ENCODE peak calls at places on chromosomes 3 and 15, in eight cellular contexts. O is GM20000, S is breast epithelium, U is foreskin fibroblast, I is progenitor cell of endocrine pancreas, X is astrocyte of the spinal cord, L is body of pancreas, G is endothelial cell of umbilical vein. E is an unnamed sample.

GRCh38 chr3:128950223-128950938 is 43.5 kb downstream of the CFAP92 start:
- DNase-seq in L (no peak), I (no peak), U (peak; percentile 8), X (peak; percentile 31), G (peak; percentile 58), O (peak; percentile 36), S (no peak), E (no peak)

GRCh38 chr15:52360229-52361203 is 64.9 kb upstream of the MYO5C start:
- DNase-seq in O (no peak), X (no peak), G (no peak), S (no peak), I (no peak), U (no peak), L (no peak), E (no peak)

GRCh38 chr3:194257916-194258668 is 93.0 kb downstream of the CPN2 start:
- DNase-seq in O (no peak), L (no peak), S (peak; percentile 15), G (no peak), U (no peak), I (no peak), X (no peak), E (no peak)

GRCh38 chr15:22918056-22918455 is 62.1 kb downstream of the CYFIP1 start:
- DNase-seq in O (no peak), S (no peak), L (no peak), I (no peak), X (peak; percentile 34), G (no peak), U (peak; percentile 67), E (no peak)

GRCh38 chr3:16286672-16287604 is 21.9 kb downstream of the OXNAD1 start:
- DNase-seq in O (no peak), X (no peak), U (no peak), G (no peak), L (no peak), S (no peak), I (no peak), E (no peak)

GRCh38 chr3:151101270-151101954 is 15.9 kb downstream of the MED12L start:
- DNase-seq in U (no peak), L (no peak), X (no peak), G (no peak), O (no peak), S (no peak), I (no peak), E (no peak)

GRCh38 chr3:129503387-129504010 is 24.9 kb upstream of the RHO start:
- DNase-seq in U (peak; percentile 47), G (no peak), I (no peak), O (no peak), X (no peak), L (no peak), S (no peak), E (no peak)

GRCh38 chr3:194364652-194365434 is 4.7 kb downstream of the LRRC15 start:
- DNase-seq in O (no peak), I (no peak), X (peak; percentile 91), U (peak; percentile 68), G (peak; percentile 86), L (peak; percentile 18), S (no peak), E (no peak)

GRCh38 chr3:129612350-129613204 is 6.1 kb upstream of the PLXND1 start:
- DNase-seq in U (peak; percentile 70), O (no peak), L (no peak), S (no peak), I (no peak), X (no peak), G (no peak), E (no peak)

GRCh38 chr3:135898774-135899173 is 66.8 kb upstream of the PPP2R3A start:
- DNase-seq in X (no peak), L (no peak), G (no peak), S (no peak), I (no peak), O (no peak), U (no peak), E (no peak)

GRCh38 chr3:106030620-106030945 is 161.8 kb upstream of the CBLB start:
- DNase-seq in I (no peak), X (peak; percentile 68), S (no peak), L (no peak), U (peak; percentile 53), G (no peak), O (no peak), E (no peak)

GRCh38 chr3:195550723-195551122 is 7.6 kb upstream of the PPP1R2 start:
- DNase-seq in G (no peak), O (no peak), X (peak; percentile 37), I (no peak), L (no peak), U (peak; percentile 34), S (no peak), E (no peak)

GRCh38 chr3:52777959-52778805 is 783 bp downstream of the ITIH1 start:
- DNase-seq in L (no peak), U (no peak), O (no peak), G (no peak), S (no peak), X (no peak), I (peak; percentile 7), E (peak; percentile 10)

GRCh38 chr15:101496198-101496986 is 6.9 kb upstream of the PCSK6 start:
- DNase-seq in S (no peak), X (no peak), O (peak; percentile 23), U (no peak), L (no peak), G (no peak), I (no peak), E (no peak)

GRCh38 chr3:172216267-172216666 is 176.9 kb downstream of the FNDC3B start:
- DNase-seq in U (no peak), I (no peak), X (no peak), G (no peak), S (no peak), L (no peak), O (no peak), E (no peak)

GRCh38 chr3:20999661-21000060 is 751.3 kb downstream of the ZNF385D start:
- DNase-seq in O (no peak), L (no peak), S (no peak), G (no peak), I (no peak), X (no peak), U (no peak), E (no peak)

GRCh38 chr3:140274429-140274828 is 339.4 kb downstream of the CLSTN2 start:
- DNase-seq in S (no peak), L (no peak), U (no peak), X (no peak), I (no peak), G (no peak), O (no peak), E (no peak)

GRCh38 chr3:25861566-25861965 is 71.7 kb downstream of the OXSM start:
- DNase-seq in I (no peak), S (no peak), L (no peak), G (no peak), X (no peak), O (no peak), U (no peak), E (no peak)

GRCh38 chr3:25863011-25863415 is 73.1 kb downstream of the OXSM start:
- DNase-seq in L (no peak), G (no peak), S (no peak), O (no peak), I (no peak), X (no peak), U (no peak), E (no peak)

GRCh38 chr3:25863560-25863959 is 73.7 kb downstream of the OXSM start:
- DNase-seq in O (no peak), X (no peak), U (no peak), I (no peak), S (no peak), G (no peak), L (no peak), E (no peak)
- TF ChIP-seq CTCF in O (peak; percentile 5), X (no peak), U (peak; percentile 7), I (peak; percentile 48), S (no peak), G (no peak), L (no peak), E (no peak)

DNA sequence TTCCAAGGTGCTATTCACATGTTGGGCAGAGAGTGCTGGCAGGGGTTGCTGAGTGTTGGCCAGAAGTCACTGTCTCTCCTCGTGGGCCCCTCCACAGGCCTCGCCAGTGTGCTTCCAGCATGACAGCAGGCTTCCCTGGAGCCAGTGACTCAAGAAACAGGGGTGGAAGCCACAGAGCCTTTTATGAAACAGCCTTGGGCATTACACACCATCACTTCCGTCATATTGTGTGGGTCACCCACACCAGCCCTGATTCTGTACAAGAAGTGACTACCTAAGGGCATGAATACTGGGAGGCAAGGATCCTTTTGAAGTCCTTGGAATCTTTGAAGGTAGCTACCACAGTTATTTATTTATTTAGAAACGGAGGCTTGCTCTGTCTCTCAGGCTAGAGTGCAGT is 177.6 kb upstream of the UBE3A start:
- DNase-seq in L (no peak), I (no peak), X (no peak), G (no peak), S (no peak), U (no peak), O (no peak), E (no peak)
- TF ChIP-seq CTCF in L (no peak), I (no peak), X (no peak), G (no peak), S (no peak), U (no peak), O (no peak), E (no peak)

DNA sequence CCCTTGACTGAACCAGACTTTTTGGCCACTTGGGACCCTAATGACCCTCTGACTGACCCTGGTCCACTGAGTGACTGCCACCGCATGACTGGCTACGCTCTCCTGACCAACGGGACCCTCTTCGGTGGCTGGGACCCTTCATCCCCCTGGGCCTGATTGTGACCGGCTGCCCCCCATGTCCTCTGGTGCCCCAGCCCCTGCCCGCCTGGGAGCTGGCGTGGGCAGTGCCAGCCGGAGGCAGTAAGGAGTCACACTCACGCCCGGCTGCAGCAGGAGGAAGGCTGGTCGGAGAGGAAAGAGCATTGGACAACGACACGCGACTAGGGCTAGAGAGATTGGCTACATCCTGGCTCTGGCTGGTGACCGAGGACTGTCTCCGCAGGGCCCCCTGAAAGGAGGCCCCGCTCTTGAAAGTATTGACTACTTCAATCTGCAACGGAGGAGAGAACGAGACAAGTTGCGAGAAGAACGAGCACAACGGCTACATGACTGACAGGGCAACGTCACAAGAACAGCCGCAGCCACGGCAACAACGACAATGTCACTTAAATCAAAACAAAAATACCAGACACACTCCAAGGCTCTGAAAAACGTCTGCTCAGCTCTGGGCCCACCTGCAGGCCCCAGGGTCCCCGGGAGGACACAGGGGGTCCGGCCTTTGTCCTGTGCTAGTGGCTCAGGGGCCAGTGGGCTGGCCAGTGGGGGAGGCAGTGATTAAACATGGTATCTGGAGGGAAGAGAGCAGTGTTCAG is 15.1 kb upstream of the SEC13 start:
- DNase-seq in U (no peak), O (no peak), L (no peak), S (no peak), X (no peak), I (no peak), G (no peak), E (no peak)
- TF ChIP-seq CTCF in U (no peak), O (no peak), L (no peak), S (no peak), X (no peak), I (no peak), G (no peak), E (no peak)

DNA sequence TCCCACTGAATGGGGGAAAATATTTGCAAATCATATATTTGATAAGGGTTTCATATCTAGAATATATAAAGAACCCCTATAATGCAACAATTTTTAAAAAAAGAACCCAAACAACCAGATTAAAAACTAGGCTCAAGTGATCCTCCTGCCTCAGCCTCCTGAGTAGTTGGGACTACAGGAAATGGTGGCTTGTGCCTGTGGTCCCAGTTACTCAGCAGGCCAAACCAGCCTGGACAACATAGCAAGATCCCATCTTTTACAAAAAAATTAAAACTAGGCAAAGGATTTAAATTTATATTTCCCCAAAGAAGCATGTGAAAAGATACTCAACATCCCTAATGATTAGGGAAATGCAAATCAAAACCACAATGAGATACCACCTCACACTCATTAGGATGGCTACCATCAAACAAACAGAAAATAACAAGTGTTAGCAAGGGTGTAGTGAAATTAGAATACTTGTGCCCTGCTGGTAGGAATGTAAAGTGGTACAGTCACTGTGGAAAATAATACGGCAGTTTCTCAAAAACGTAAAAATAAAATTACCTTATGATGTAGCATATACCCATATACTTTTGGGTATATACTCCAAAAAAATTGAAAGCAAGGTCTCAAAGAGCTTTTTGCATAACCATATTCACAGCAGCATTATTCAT is 19.7 kb downstream of the TFDP2 start:
- DNase-seq in L (no peak), G (no peak), O (no peak), S (no peak), U (no peak), X (no peak), I (no peak), E (no peak)
- TF ChIP-seq CTCF in L (no peak), G (no peak), O (no peak), S (no peak), U (no peak), X (peak; percentile 12), I (peak; percentile 34), E (no peak)

E was measured in activated B cell treated with CpG ODN at 0.5 μM for 24 hours.